ENCODE peak calls at places on chromosome 10, in five cellular contexts. U is suprapubic skin, W is endothelial cell of umbilical vein, A is cardiac muscle cell, D is endodermal cell. G is an unnamed sample.

GRCh38 chr10:133248334-133248715 is 10.7 kb downstream of the VENTX start:
- DNase-seq in U (no peak), W (no peak), A (no peak), D (no peak), G (no peak)

GRCh38 chr10:79418274-79418673 is 27.1 kb downstream of the ZCCHC24 start:
- DNase-seq in U (no peak), W (no peak), A (no peak), D (no peak), G (no peak)

GRCh38 chr10:99654791-99655190 is 4.5 kb upstream of the ENTPD7 start:
- DNase-seq in U (no peak), W (no peak), A (no peak), D (no peak), G (no peak)

GRCh38 chr10:73635781-73636180 is 5.5 kb downstream of the MYOZ1 start:
- DNase-seq in U (no peak), W (no peak), A (no peak), D (no peak), G (peak)

GRCh38 chr10:1058017-1058416 is 1.8 kb downstream of the WDR37 start:
- DNase-seq in U (no peak), W (no peak), A (no peak), D (no peak), G (no peak)

GRCh38 chr10:97651773-97652172 is 11.3 kb downstream of the PI4K2A start:
- DNase-seq in U (no peak), W (no peak), A (no peak), D (no peak), G (no peak)

GRCh38 chr10:30812018-30812851 is 182.7 kb upstream of the LYZL2 start:
- DNase-seq in U (no peak), W (peak), A (peak), D (no peak), G (no peak)

GRCh38 chr10:38156416-38157269 is 62.5 kb downstream of the ZNF37A start:
- DNase-seq in U (no peak), W (no peak), A (no peak), D (no peak), G (peak)

GRCh38 chr10:80581469-80581835 is 43.8 kb downstream of the SH2D4B start:
- DNase-seq in U (no peak), W (no peak), A (no peak), D (no peak), G (no peak)

GRCh38 chr10:50431118-50431517 is 179.8 kb upstream of the ASAH2 start:
- DNase-seq in U (no peak), W (peak), A (peak), D (no peak), G (no peak)

GRCh38 chr10:12909182-12909835 is 92.2 kb downstream of the CCDC3 start:
- DNase-seq in U (no peak), W (no peak), A (no peak), D (no peak), G (no peak)

GRCh38 chr10:78175444-78175843 is 141.8 kb downstream of the RPS24 start:
- DNase-seq in U (no peak), W (no peak), A (peak), D (no peak), G (no peak)

GRCh38 chr10:124588736-124589451 is 127.3 kb downstream of the LHPP start:
- DNase-seq in U (no peak), W (peak), A (peak), D (no peak), G (peak)

GRCh38 chr10:112875474-112876267 is 74.4 kb upstream of the TCF7L2 start:
- DNase-seq in U (no peak), W (peak), A (peak), D (no peak), G (no peak)

GRCh38 chr10:30557884-30558283 is 71.7 kb downstream of the LYZL2 start:
- DNase-seq in U (no peak), W (no peak), A (peak), D (no peak), G (no peak)

GRCh38 chr10:119504651-119505050 is 37.9 kb downstream of the RGS10 start:
- DNase-seq in U (no peak), W (no peak), A (no peak), D (no peak), G (no peak)

GRCh38 chr10:36021096-36021495 is 379.0 kb upstream of the FZD8 start:
- DNase-seq in U (no peak), W (no peak), A (no peak), D (no peak), G (no peak)

GRCh38 chr10:98045785-98046389 is 15.5 kb upstream of the CRTAC1 start:
- DNase-seq in U (no peak), W (peak), A (peak), D (peak), G (no peak)

GRCh38 chr10:70981171-70981836 is 92.9 kb upstream of the PCBD1 start:
- DNase-seq in U (no peak), W (no peak), A (no peak), D (no peak), G (peak)
- TF ChIP-seq CTCF in U (no peak), W (no peak), A (no peak), D (no peak), G (no peak)

GRCh38 chr10:102133373-102134195 is 744 bp downstream of the PPRC1 start:
- DNase-seq in U (peak), W (peak), A (peak), D (peak), G (peak)
- TF ChIP-seq CTCF in U (no peak), W (no peak), A (no peak), D (no peak), G (no peak)

GRCh38 chr10:60282771-60283353 is 106.8 kb downstream of the ANK3 start:
- DNase-seq in U (no peak), W (peak), A (peak), D (no peak), G (no peak)
- TF ChIP-seq CTCF in U (no peak), W (no peak), A (no peak), D (no peak), G (no peak)

GRCh38 chr10:11724938-11725776 is 17.0 kb upstream of the ECHDC3 start:
- DNase-seq in U (no peak), W (peak), A (peak), D (no peak), G (peak)
- TF ChIP-seq CTCF in U (peak), W (peak), A (peak), D (peak), G (peak)

GRCh38 chr10:103930881-103931280 is 12.9 kb upstream of the STN1 start:
- DNase-seq in U (no peak), W (no peak), A (no peak), D (no peak), G (no peak)

GRCh38 chr10:103929396-103929921 is 11.5 kb upstream of the STN1 start:
- DNase-seq in U (no peak), W (no peak), A (peak), D (no peak), G (no peak)

GRCh38 chr10:103930449-103930848 is 12.5 kb upstream of the STN1 start:
- DNase-seq in U (no peak), W (no peak), A (no peak), D (no peak), G (no peak)

GRCh38 chr10:103926722-103927319 is 8.8 kb upstream of the STN1 start:
- DNase-seq in U (no peak), W (no peak), A (no peak), D (no peak), G (no peak)

DNA sequence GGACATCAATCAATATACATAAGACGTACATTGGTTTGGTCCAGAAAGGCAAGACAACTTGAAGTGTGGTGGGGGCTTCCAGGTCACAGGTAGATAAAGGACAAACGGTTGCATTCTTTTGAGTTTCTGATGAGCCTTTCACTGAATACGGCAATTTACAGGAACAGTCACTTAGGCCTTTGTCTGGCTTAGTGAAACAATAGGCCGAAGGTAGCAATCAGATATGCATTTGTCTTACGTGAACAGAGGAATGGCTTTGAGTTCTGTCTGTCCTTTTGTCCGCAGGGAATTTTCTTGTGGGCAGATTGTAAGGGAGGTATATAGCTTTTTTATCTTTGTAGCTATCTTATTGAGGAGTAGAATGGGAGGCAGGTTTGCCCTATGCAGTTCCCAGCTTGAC is 10.8 kb upstream of the STN1 start:
- DNase-seq in U (no peak), W (no peak), A (no peak), D (no peak), G (no peak)
- TF ChIP-seq CTCF in U (no peak), W (no peak), A (no peak), D (no peak), G (no peak)

GRCh38 chr10:110226555-110226925 is 19.1 kb downstream of the MXI1 start:
- DNase-seq in U (peak), W (peak), A (peak), D (peak), G (peak)
- TF ChIP-seq CTCF in U (no peak), W (no peak), A (no peak), D (no peak), G (no peak)

GRCh38 chr10:116765549-116766162 is 23.3 kb upstream of the HSPA12A start:
- DNase-seq in U (peak), W (peak), A (peak), D (no peak), G (no peak)
- TF ChIP-seq CTCF in U (no peak), W (peak), A (peak), D (peak), G (peak)

DNA sequence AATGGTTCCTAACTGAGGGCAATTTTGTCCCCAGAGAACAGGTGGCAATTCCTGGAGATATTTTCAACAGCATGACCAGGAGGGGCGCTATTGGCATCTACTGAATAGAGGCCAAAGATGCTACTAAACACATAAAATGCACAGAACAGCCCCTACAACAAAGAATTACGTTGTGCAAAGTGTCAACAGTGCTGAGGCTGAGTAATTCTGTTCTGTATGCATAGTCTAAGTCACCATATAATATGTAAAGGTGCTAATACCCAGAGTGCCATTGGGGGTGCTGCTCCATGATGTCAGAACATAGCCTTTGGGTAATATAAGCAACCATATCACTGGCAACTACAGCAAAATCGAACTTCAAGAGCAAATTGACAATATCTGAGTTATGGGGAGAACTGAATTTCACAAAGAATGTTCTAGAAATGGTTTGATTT is 213.3 kb upstream of the PHYHIPL start:
- DNase-seq in U (no peak), W (no peak), A (no peak), D (peak), G (no peak)
- TF ChIP-seq CTCF in U (peak), W (no peak), A (peak), D (peak), G (peak)

GRCh38 chr10:128784444-128784843 is 658.2 kb upstream of the MKI67 start:
- DNase-seq in U (no peak), W (no peak), A (no peak), D (no peak), G (no peak)
- TF ChIP-seq CTCF in U (no peak), W (no peak), A (no peak), D (no peak), G (no peak)